ENCODE peak calls at places on chromosomes 1 and 21, in six cellular contexts. One of them, this sample, is unnamed.

GRCh38 chr1:150477733-150478132 is 9.5 kb upstream of the TARS2 start:
- DNase-seq in neural progenitor cell: no peak
- DNase-seq in HCT116: no peak
- DNase-seq in GM23248: peak
- DNase-seq in mammary epithelial cell: peak
- DNase-seq in HepG2: no peak
- DNase-seq in this sample: peak

GRCh38 chr1:156467385-156467784 is 33.2 kb downstream of the MEF2D start:
- DNase-seq in GM23248: no peak
- DNase-seq in HepG2: no peak
- DNase-seq in mammary epithelial cell: no peak
- DNase-seq in neural progenitor cell: no peak
- DNase-seq in HCT116: no peak
- DNase-seq in this sample: no peak

GRCh38 chr1:58785424-58786058 is 1.7 kb upstream of the JUN start:
- DNase-seq in neural progenitor cell: peak
- DNase-seq in mammary epithelial cell: peak
- DNase-seq in GM23248: no peak
- DNase-seq in HCT116: no peak
- DNase-seq in HepG2: peak
- DNase-seq in this sample: peak

GRCh38 chr1:238562376-238562775 is 671.7 kb upstream of the ZP4 start:
- DNase-seq in mammary epithelial cell: peak
- DNase-seq in HCT116: no peak
- DNase-seq in GM23248: peak
- DNase-seq in HepG2: no peak
- DNase-seq in neural progenitor cell: no peak
- DNase-seq in this sample: peak

GRCh38 chr1:112700290-112701226 is 6.4 kb downstream of the RHOC start:
- DNase-seq in neural progenitor cell: no peak
- DNase-seq in mammary epithelial cell: peak
- DNase-seq in HCT116: peak
- DNase-seq in HepG2: peak
- DNase-seq in GM23248: peak
- DNase-seq in this sample: peak

GRCh38 chr1:243568793-243569192 is 281.2 kb downstream of the AKT3 start:
- DNase-seq in HCT116: no peak
- DNase-seq in neural progenitor cell: no peak
- DNase-seq in mammary epithelial cell: peak
- DNase-seq in GM23248: peak
- DNase-seq in HepG2: no peak
- DNase-seq in this sample: peak

GRCh38 chr1:33161061-33161681 is 20.7 kb downstream of the TRIM62 start:
- DNase-seq in HepG2: no peak
- DNase-seq in HCT116: no peak
- DNase-seq in neural progenitor cell: peak
- DNase-seq in GM23248: no peak
- DNase-seq in mammary epithelial cell: no peak
- DNase-seq in this sample: peak

GRCh38 chr1:102191723-102192122 is 195.0 kb upstream of the OLFM3 start:
- DNase-seq in GM23248: peak
- DNase-seq in neural progenitor cell: peak
- DNase-seq in HepG2: peak
- DNase-seq in mammary epithelial cell: peak
- DNase-seq in HCT116: peak
- DNase-seq in this sample: peak

GRCh38 chr1:8951246-8951645 is 5.6 kb downstream of the CA6 start:
- DNase-seq in HCT116: no peak
- DNase-seq in GM23248: no peak
- DNase-seq in mammary epithelial cell: no peak
- DNase-seq in neural progenitor cell: peak
- DNase-seq in HepG2: no peak
- DNase-seq in this sample: no peak

GRCh38 chr1:210250998-210251679 is 18.5 kb downstream of the SERTAD4 start:
- DNase-seq in neural progenitor cell: peak
- DNase-seq in GM23248: peak
- DNase-seq in HepG2: no peak
- DNase-seq in mammary epithelial cell: peak
- DNase-seq in HCT116: peak
- DNase-seq in this sample: peak

GRCh38 chr1:61448934-61449368 is 276.0 kb downstream of the TM2D1 start:
- DNase-seq in HCT116: no peak
- DNase-seq in GM23248: peak
- DNase-seq in neural progenitor cell: no peak
- DNase-seq in mammary epithelial cell: peak
- DNase-seq in HepG2: no peak
- DNase-seq in this sample: peak

GRCh38 chr1:89911186-89911976 is 83.5 kb upstream of the ZNF326 start:
- DNase-seq in HCT116: no peak
- DNase-seq in neural progenitor cell: peak
- DNase-seq in mammary epithelial cell: no peak
- DNase-seq in HepG2: no peak
- DNase-seq in GM23248: no peak
- DNase-seq in this sample: peak

GRCh38 chr1:15493869-15494390 is 18.0 kb downstream of the CELA2B start:
- DNase-seq in HepG2: no peak
- DNase-seq in HCT116: no peak
- DNase-seq in neural progenitor cell: no peak
- DNase-seq in mammary epithelial cell: no peak
- DNase-seq in GM23248: no peak
- DNase-seq in this sample: no peak

GRCh38 chr21:33075128-33075527 is 5.2 kb downstream of the OLIG1 start:
- DNase-seq in HCT116: no peak
- DNase-seq in mammary epithelial cell: no peak
- DNase-seq in HepG2: no peak
- DNase-seq in neural progenitor cell: peak
- DNase-seq in GM23248: no peak
- DNase-seq in this sample: no peak

GRCh38 chr1:92481598-92482403 is 4.9 kb downstream of the GFI1 start:
- DNase-seq in mammary epithelial cell: peak
- DNase-seq in HepG2: no peak
- DNase-seq in GM23248: peak
- DNase-seq in HCT116: no peak
- DNase-seq in neural progenitor cell: peak
- DNase-seq in this sample: peak

GRCh38 chr1:92482665-92483441 is 3.9 kb downstream of the GFI1 start:
- DNase-seq in HepG2: no peak
- DNase-seq in HCT116: no peak
- DNase-seq in mammary epithelial cell: peak
- DNase-seq in GM23248: peak
- DNase-seq in neural progenitor cell: peak
- DNase-seq in this sample: no peak

GRCh38 chr1:92480813-92481597 is 5.7 kb downstream of the GFI1 start:
- DNase-seq in neural progenitor cell: peak
- DNase-seq in mammary epithelial cell: no peak
- DNase-seq in HCT116: no peak
- DNase-seq in HepG2: no peak
- DNase-seq in GM23248: peak
- DNase-seq in this sample: no peak

GRCh38 chr1:92483442-92484170 is 3.1 kb downstream of the GFI1 start:
- DNase-seq in HepG2: no peak
- DNase-seq in mammary epithelial cell: peak
- DNase-seq in neural progenitor cell: peak
- DNase-seq in HCT116: no peak
- DNase-seq in GM23248: peak
- DNase-seq in this sample: no peak

GRCh38 chr1:92482404-92482664 is 4.4 kb downstream of the GFI1 start:
- DNase-seq in GM23248: no peak
- DNase-seq in neural progenitor cell: no peak
- DNase-seq in HepG2: no peak
- DNase-seq in HCT116: no peak
- DNase-seq in mammary epithelial cell: no peak
- DNase-seq in this sample: peak
- TF ChIP-seq EZH2 in GM23248: peak
- TF ChIP-seq EZH2 in neural progenitor cell: no peak
- TF ChIP-seq EZH2 in HepG2: no peak
- TF ChIP-seq EZH2 in HCT116: no peak
- TF ChIP-seq EZH2 in mammary epithelial cell: no peak
- TF ChIP-seq EZH2 in this sample: peak

GRCh38 chr1:232629250-232630046 is 485 bp downstream of the SIPA1L2 start:
- DNase-seq in neural progenitor cell: peak
- DNase-seq in HCT116: no peak
- DNase-seq in mammary epithelial cell: peak
- DNase-seq in GM23248: peak
- DNase-seq in HepG2: no peak
- DNase-seq in this sample: peak
- TF ChIP-seq EZH2 in neural progenitor cell: peak
- TF ChIP-seq EZH2 in HCT116: no peak
- TF ChIP-seq EZH2 in mammary epithelial cell: no peak
- TF ChIP-seq EZH2 in GM23248: no peak
- TF ChIP-seq EZH2 in HepG2: peak
- TF ChIP-seq EZH2 in this sample: no peak

GRCh38 chr1:154501423-154502065 is 475 bp upstream of the TDRD10 start:
- DNase-seq in neural progenitor cell: peak
- DNase-seq in HCT116: no peak
- DNase-seq in mammary epithelial cell: no peak
- DNase-seq in HepG2: no peak
- DNase-seq in GM23248: peak
- DNase-seq in this sample: no peak
- TF ChIP-seq EZH2 in neural progenitor cell: peak
- TF ChIP-seq EZH2 in HCT116: no peak
- TF ChIP-seq EZH2 in mammary epithelial cell: peak
- TF ChIP-seq EZH2 in HepG2: no peak
- TF ChIP-seq EZH2 in GM23248: peak
- TF ChIP-seq EZH2 in this sample: peak

DNA sequence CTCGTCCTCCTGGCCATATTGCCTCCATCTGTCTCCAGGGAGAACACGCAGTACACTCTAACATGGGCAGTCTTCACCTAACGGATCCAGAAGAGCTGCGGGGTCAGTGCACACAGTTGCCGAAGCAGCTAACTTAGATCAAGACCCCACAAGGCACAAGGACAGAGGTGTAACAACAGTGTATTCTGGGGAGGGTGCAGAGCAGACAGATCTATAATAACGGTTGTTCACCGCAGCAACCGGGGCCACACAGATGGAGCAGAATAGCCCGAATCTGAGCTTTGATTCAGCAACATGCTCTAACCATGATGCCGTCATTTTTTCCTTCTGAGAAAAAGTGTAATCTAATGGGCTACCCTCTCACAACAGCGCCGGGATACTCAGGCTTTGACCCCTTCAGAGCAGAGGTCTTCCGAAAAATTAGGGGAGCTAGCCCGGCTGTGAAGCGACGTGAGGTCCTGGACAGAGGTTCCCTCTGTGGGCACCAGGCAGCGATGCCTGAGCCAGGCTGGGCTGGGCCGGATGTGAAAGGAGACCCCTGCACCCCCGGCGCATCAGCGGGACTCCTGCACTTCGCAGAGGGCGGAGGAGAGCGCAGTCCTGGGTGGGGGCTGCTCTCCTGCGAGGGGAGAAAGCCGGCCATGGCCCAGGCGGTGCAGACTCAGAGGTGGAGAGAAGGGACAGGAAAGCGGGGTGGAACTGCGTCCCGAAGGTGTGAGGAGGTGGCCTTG is 57.5 kb downstream of the BCL9 start:
- DNase-seq in HCT116: no peak
- DNase-seq in neural progenitor cell: peak
- DNase-seq in mammary epithelial cell: no peak
- DNase-seq in GM23248: peak
- DNase-seq in HepG2: no peak
- DNase-seq in this sample: peak
- TF ChIP-seq EZH2 in HCT116: no peak
- TF ChIP-seq EZH2 in neural progenitor cell: no peak
- TF ChIP-seq EZH2 in mammary epithelial cell: no peak
- TF ChIP-seq EZH2 in GM23248: no peak
- TF ChIP-seq EZH2 in HepG2: no peak
- TF ChIP-seq EZH2 in this sample: no peak

GRCh38 chr1:25614466-25615171 is 2.0 kb upstream of the MAN1C1 start:
- DNase-seq in HCT116: no peak
- DNase-seq in mammary epithelial cell: no peak
- DNase-seq in neural progenitor cell: no peak
- DNase-seq in GM23248: no peak
- DNase-seq in HepG2: no peak
- DNase-seq in this sample: no peak
- TF ChIP-seq EZH2 in HCT116: no peak
- TF ChIP-seq EZH2 in mammary epithelial cell: no peak
- TF ChIP-seq EZH2 in neural progenitor cell: no peak
- TF ChIP-seq EZH2 in GM23248: no peak
- TF ChIP-seq EZH2 in HepG2: no peak
- TF ChIP-seq EZH2 in this sample: no peak

DNA sequence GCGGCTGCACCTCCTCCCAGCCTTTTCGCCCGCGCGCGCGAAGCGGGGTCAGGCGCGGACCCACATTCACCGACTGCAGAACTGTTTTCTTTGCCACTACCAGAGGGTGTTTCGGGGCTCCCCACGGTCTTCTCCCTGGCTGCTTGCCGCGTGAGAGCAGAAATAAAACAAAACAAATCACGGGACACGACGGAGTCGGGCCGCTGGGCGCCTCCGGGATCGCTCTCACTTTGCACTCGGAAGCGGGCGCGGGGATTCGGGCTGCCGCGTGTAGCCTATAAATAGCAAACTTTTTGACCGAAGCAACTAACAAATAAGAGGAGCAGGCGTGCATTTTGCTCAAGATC is 412.3 kb upstream of the ESRRG start:
- DNase-seq in HepG2: no peak
- DNase-seq in neural progenitor cell: peak
- DNase-seq in mammary epithelial cell: peak
- DNase-seq in GM23248: peak
- DNase-seq in HCT116: no peak
- DNase-seq in this sample: peak
- TF ChIP-seq EZH2 in HepG2: no peak
- TF ChIP-seq EZH2 in neural progenitor cell: no peak
- TF ChIP-seq EZH2 in mammary epithelial cell: no peak
- TF ChIP-seq EZH2 in GM23248: peak
- TF ChIP-seq EZH2 in HCT116: no peak
- TF ChIP-seq EZH2 in this sample: no peak

GRCh38 chr21:36707763-36708511 is 9.0 kb downstream of the SIM2 start:
- DNase-seq in HCT116: no peak
- DNase-seq in neural progenitor cell: peak
- DNase-seq in HepG2: no peak
- DNase-seq in mammary epithelial cell: no peak
- DNase-seq in GM23248: no peak
- DNase-seq in this sample: no peak

GRCh38 chr21:36709868-36710728 is 11.2 kb downstream of the SIM2 start:
- DNase-seq in neural progenitor cell: peak
- DNase-seq in mammary epithelial cell: no peak
- DNase-seq in HCT116: no peak
- DNase-seq in HepG2: no peak
- DNase-seq in GM23248: no peak
- DNase-seq in this sample: no peak

GRCh38 chr21:36709030-36709867 is 10.3 kb downstream of the SIM2 start:
- DNase-seq in HepG2: no peak
- DNase-seq in mammary epithelial cell: no peak
- DNase-seq in HCT116: no peak
- DNase-seq in GM23248: no peak
- DNase-seq in neural progenitor cell: peak
- DNase-seq in this sample: no peak

GRCh38 chr21:36708512-36709029 is 9.7 kb downstream of the SIM2 start:
- DNase-seq in HCT116: no peak
- DNase-seq in HepG2: no peak
- DNase-seq in neural progenitor cell: peak
- DNase-seq in GM23248: no peak
- DNase-seq in mammary epithelial cell: no peak
- DNase-seq in this sample: no peak

DNA sequence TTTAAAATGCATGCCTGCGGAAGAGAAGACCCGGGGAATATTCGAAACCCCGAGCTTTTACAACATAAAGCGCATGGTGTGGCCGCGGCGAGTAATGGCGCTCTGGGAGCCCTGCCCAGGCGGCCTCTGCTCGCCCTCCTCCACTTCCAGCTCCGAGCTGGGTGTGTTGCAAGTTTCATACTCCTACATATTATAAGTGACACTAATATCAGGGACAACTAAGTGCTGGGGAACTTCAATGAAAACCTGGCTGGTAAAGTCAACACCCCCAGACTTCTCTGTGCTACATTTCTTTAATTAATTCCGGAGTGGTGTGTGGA is 11.8 kb downstream of the SIM2 start:
- DNase-seq in GM23248: no peak
- DNase-seq in HepG2: no peak
- DNase-seq in mammary epithelial cell: no peak
- DNase-seq in HCT116: no peak
- DNase-seq in neural progenitor cell: peak
- DNase-seq in this sample: no peak
- TF ChIP-seq EZH2 in GM23248: peak
- TF ChIP-seq EZH2 in HepG2: no peak
- TF ChIP-seq EZH2 in mammary epithelial cell: no peak
- TF ChIP-seq EZH2 in HCT116: no peak
- TF ChIP-seq EZH2 in neural progenitor cell: peak
- TF ChIP-seq EZH2 in this sample: no peak